ENCODE peak calls at places on chromosome 9, in nine cellular contexts. I is tibial nerve, U is H1, M is transverse colon, C is prostate gland, K is adrenal gland, D is ovary, X is breast epithelium, Y is IMR-90. T is an unnamed sample.

GRCh38 chr9:126423709-126424185 is 97.1 kb downstream of the MVB12B start:
- DNase-seq in D (no peak), Y (no peak), C (no peak), M (no peak), I (no peak), U (no peak), K (peak; percentile 64), X (no peak), T (no peak)

GRCh38 chr9:132849168-132849831 is 28.8 kb downstream of the AK8 start:
- DNase-seq in I (no peak), M (peak; percentile 58), U (no peak), D (no peak), Y (no peak), C (no peak), K (peak; percentile 75), X (no peak), T (no peak)

GRCh38 chr9:3696368-3696767 is 170.6 kb upstream of the RFX3 start:
- DNase-seq in M (no peak), C (no peak), I (no peak), D (no peak), K (no peak), Y (no peak), U (no peak), X (no peak), T (no peak)

GRCh38 chr9:90124961-90125360 is 517.7 kb downstream of the DIRAS2 start:
- DNase-seq in D (no peak), X (no peak), C (no peak), U (no peak), K (no peak), I (no peak), Y (no peak), M (no peak), T (no peak)

GRCh38 chr9:96391021-96391765 is 7.7 kb upstream of the SLC35D2 start:
- DNase-seq in U (no peak), K (no peak), X (no peak), I (no peak), D (no peak), M (peak; percentile 74), C (peak; percentile 29), Y (peak; percentile 37), T (peak; percentile 86)

GRCh38 chr9:112705773-112706427 is 12.0 kb downstream of the INIP start:
- DNase-seq in K (peak; percentile 77), X (no peak), I (no peak), M (no peak), C (peak; percentile 27), Y (peak; percentile 36), U (no peak), D (peak; percentile 38), T (no peak)

GRCh38 chr9:19992556-19992955 is 203.7 kb upstream of the SLC24A2 start:
- DNase-seq in I (no peak), Y (peak; percentile 75), D (no peak), U (no peak), C (no peak), K (no peak), M (no peak), X (no peak), T (no peak)

GRCh38 chr9:106928350-106928749 is 65.4 kb downstream of the ZNF462 start:
- DNase-seq in D (no peak), M (no peak), K (no peak), C (no peak), X (no peak), U (no peak), I (no peak), Y (no peak), T (no peak)

GRCh38 chr9:30039712-30040111 is 2344.7 kb upstream of the ACO1 start:
- DNase-seq in D (no peak), M (no peak), I (no peak), X (no peak), Y (no peak), C (no peak), U (no peak), K (no peak), T (no peak)

GRCh38 chr9:80928697-80929096 is 760.6 kb downstream of the TLE1 start:
- DNase-seq in C (no peak), Y (no peak), X (no peak), D (no peak), K (no peak), M (no peak), U (no peak), I (no peak), T (no peak)

GRCh38 chr9:129613520-129614175 is 7.3 kb downstream of the C9orf50 start:
- DNase-seq in U (no peak), X (no peak), C (no peak), I (no peak), Y (no peak), K (peak; percentile 73), D (peak; percentile 21), M (no peak), T (no peak)

GRCh38 chr9:75185585-75186170 is 97.4 kb downstream of the OSTF1 start:
- DNase-seq in I (no peak), X (no peak), K (no peak), U (peak; percentile 68), Y (no peak), M (peak; percentile 63), C (peak; percentile 13), D (no peak), T (peak; percentile 49)

GRCh38 chr9:129434187-129434586 is 186.7 kb downstream of the C9orf50 start:
- DNase-seq in U (no peak), D (no peak), Y (no peak), C (no peak), K (no peak), M (no peak), X (no peak), I (no peak), T (no peak)

GRCh38 chr9:110033869-110034268 is 174.1 kb downstream of the C9orf152 start:
- DNase-seq in U (no peak), C (no peak), I (no peak), M (no peak), D (no peak), X (no peak), K (no peak), Y (no peak), T (no peak)

GRCh38 chr9:91159664-91160121 is 202.0 kb downstream of the AUH start:
- DNase-seq in D (peak; percentile 72), U (peak; percentile 49), I (peak; percentile 52), M (peak; percentile 70), C (no peak), Y (no peak), X (no peak), K (peak; percentile 67), T (no peak)
- TF ChIP-seq POLR2A in D (no peak), U (no peak), I (no peak), M (peak; percentile 45), C (no peak), Y (no peak), X (no peak), K (no peak), T (no peak)

DNA sequence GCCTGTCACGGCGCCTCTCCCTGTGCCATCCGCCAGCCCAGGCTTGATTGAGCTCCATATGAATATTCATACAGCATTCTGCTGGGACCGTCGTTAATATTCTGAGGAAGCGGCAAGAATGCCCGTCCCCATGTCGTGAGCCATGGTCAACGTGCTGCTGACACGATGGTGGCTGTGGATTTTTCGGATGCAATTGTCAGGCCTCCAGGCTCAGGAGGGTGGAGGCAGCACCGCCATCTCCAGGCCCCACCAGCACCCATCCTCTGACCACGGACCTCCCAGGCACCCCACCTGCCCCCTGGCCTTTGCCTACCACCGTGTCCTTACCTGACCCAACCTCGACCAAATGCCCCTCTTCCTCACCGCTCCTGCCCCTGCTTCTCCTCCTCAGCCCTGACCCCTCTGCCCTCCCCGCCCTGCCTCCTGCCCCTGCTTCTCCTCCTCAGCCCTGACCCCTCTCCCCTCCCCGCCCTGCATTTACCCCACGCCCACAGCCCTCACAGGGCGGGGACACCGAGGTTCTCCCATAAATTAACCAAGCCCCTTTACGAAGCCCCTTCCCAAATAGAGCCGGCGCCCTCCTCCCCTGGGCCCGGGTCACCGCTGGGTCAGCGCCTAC is 9.9 kb downstream of the TMEM250 start:
- DNase-seq in C (no peak), Y (no peak), I (no peak), K (no peak), M (no peak), U (no peak), D (no peak), X (no peak), T (no peak)
- H3K4me3 ChIP-seq in C (no peak overlapping the region), Y (no peak overlapping the region), I (peak overlapping the region; percentile 47), K (no peak overlapping the region), M (peak overlapping the region; percentile 14), U (no peak overlapping the region), D (no peak overlapping the region), X (peak overlapping the region; percentile 42), T (peak overlapping the region; percentile 6)

GRCh38 chr9:131740898-131741297 is 1.0 kb upstream of the RAPGEF1 start:
- DNase-seq in M (no peak), C (no peak), I (no peak), U (no peak), Y (no peak), K (peak; percentile 69), X (no peak), D (peak; percentile 33), T (no peak)

GRCh38 chr9:131739988-131740648 is at the start of gene RAPGEF1:
- DNase-seq in K (peak; percentile 73), Y (no peak), U (peak; percentile 95), D (peak; percentile 86), C (no peak), X (peak; percentile 63), I (no peak), M (peak; percentile 77), T (peak; percentile 84)

GRCh38 chr9:131738838-131739191 is 1.1 kb downstream of the RAPGEF1 start:
- DNase-seq in K (no peak), X (no peak), M (peak; percentile 65), C (no peak), I (no peak), U (peak; percentile 70), D (no peak), Y (no peak), T (peak; percentile 69)

GRCh38 chr9:131738293-131738692 is 1.6 kb downstream of the RAPGEF1 start:
- DNase-seq in I (no peak), D (no peak), X (no peak), M (no peak), C (no peak), K (no peak), U (no peak), Y (no peak), T (no peak)

DNA sequence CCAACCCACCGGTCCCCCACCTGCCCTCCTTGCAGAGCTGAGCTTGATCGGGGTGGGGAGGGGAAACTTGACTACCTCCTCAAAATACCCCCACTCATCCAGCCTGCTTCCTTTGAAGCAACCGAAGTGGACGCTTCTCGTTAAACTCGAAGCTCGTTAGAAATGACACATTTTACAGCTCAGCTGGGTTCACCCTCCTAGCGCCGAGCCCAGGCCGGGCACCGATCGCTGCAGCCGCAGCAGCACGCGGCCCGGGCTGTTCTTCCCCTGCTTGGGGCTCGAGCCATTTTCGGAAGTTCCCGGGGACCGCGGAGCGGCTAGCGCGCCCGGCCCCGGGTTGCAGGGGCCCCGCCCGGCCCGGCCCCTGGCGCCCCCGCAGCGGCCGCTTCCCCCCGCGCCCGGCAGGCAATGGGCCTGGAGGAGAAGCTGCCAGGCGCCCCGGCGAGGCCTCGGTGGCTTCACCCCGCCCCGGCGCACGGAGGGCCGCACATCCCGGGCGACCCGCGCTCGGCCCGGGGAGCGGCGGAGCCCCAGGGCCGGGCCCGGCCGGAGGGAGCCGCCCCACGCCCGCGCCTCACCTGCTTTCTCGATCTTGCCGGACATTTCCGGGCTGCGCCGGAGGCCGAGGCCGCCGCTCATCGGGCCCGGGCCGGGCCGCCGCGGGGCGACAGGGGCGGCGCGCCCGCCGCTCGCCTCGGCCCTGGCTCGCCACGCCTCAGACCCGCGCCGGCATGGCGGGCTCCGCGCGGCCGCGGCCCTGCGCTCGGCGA is 499 bp downstream of the RAPGEF1 start:
- DNase-seq in Y (no peak), C (no peak), M (peak; percentile 51), U (peak; percentile 71), X (no peak), I (no peak), D (peak; percentile 62), K (no peak), T (peak; percentile 66)
- TF ChIP-seq POLR2A in Y (no peak), C (no peak), M (no peak), U (no peak), X (no peak), I (no peak), D (no peak), K (peak; percentile 20), T (peak; percentile 22)

GRCh38 chr9:34087370-34087769 is 38.7 kb upstream of the UBAP2 start:
- DNase-seq in M (no peak), I (no peak), C (no peak), U (no peak), Y (no peak), D (no peak), X (no peak), K (no peak), T (no peak)
- H3K4me3 ChIP-seq in M (no peak overlapping the region), I (no peak overlapping the region), C (no peak overlapping the region), U (no peak overlapping the region), Y (no peak overlapping the region), D (no peak overlapping the region), X (no peak overlapping the region), K (no peak overlapping the region), T (no peak overlapping the region)